ENCODE peak calls at places on chromosomes 3 and 15, in ten cellular contexts. One of them, this sample, is unnamed.

GRCh38 chr3:69085543-69086132 is 901 bp downstream of the ARL6IP5 start:
- DNase-seq in kidney epithelial cell: no peak
- DNase-seq in T-helper 9 cell: no peak
- DNase-seq in activated T-cell treated with anti-CD3 and anti-CD28 coated beads for 1 hour: peak; percentile 11
- DNase-seq in A172: no peak
- DNase-seq in transverse colon: peak; percentile 30
- DNase-seq in iris pigment epithelial cell: peak; percentile 23
- DNase-seq in fibroblast of the aortic adventitia: peak; percentile 39
- DNase-seq in NAMALWA: no peak
- DNase-seq in iPS DF 6.9: no peak
- DNase-seq in this sample: peak; percentile 59

GRCh38 chr3:193040836-193041672 is 123.4 kb upstream of the MB21D2 start:
- DNase-seq in kidney epithelial cell: peak; percentile 5
- DNase-seq in T-helper 9 cell: no peak
- DNase-seq in activated T-cell treated with anti-CD3 and anti-CD28 coated beads for 1 hour: no peak
- DNase-seq in A172: peak; percentile 72
- DNase-seq in transverse colon: no peak
- DNase-seq in iris pigment epithelial cell: peak; percentile 55
- DNase-seq in fibroblast of the aortic adventitia: peak; percentile 71
- DNase-seq in NAMALWA: peak; percentile 47
- DNase-seq in iPS DF 6.9: no peak
- DNase-seq in this sample: no peak

GRCh38 chr3:132253262-132253878 is 63.8 kb upstream of the ACP3 start:
- DNase-seq in kidney epithelial cell: no peak
- DNase-seq in T-helper 9 cell: no peak
- DNase-seq in activated T-cell treated with anti-CD3 and anti-CD28 coated beads for 1 hour: no peak
- DNase-seq in A172: peak; percentile 54
- DNase-seq in transverse colon: peak; percentile 16
- DNase-seq in iris pigment epithelial cell: peak; percentile 69
- DNase-seq in fibroblast of the aortic adventitia: peak; percentile 86
- DNase-seq in NAMALWA: peak; percentile 79
- DNase-seq in iPS DF 6.9: no peak
- DNase-seq in this sample: peak; percentile 48

GRCh38 chr3:192467230-192468186 is 259.8 kb downstream of the FGF12 start:
- DNase-seq in kidney epithelial cell: peak; percentile 16
- DNase-seq in T-helper 9 cell: peak; percentile 25
- DNase-seq in activated T-cell treated with anti-CD3 and anti-CD28 coated beads for 1 hour: peak; percentile 17
- DNase-seq in A172: peak; percentile 61
- DNase-seq in transverse colon: peak; percentile 53
- DNase-seq in iris pigment epithelial cell: peak; percentile 47
- DNase-seq in fibroblast of the aortic adventitia: peak; percentile 67
- DNase-seq in NAMALWA: peak; percentile 62
- DNase-seq in iPS DF 6.9: peak; percentile 70
- DNase-seq in this sample: peak; percentile 81

GRCh38 chr3:102529452-102529851 is 94.6 kb downstream of the ZPLD1 start:
- DNase-seq in kidney epithelial cell: no peak
- DNase-seq in T-helper 9 cell: no peak
- DNase-seq in activated T-cell treated with anti-CD3 and anti-CD28 coated beads for 1 hour: no peak
- DNase-seq in A172: peak; percentile 21
- DNase-seq in transverse colon: no peak
- DNase-seq in iris pigment epithelial cell: peak; percentile 19
- DNase-seq in fibroblast of the aortic adventitia: peak; percentile 26
- DNase-seq in NAMALWA: no peak
- DNase-seq in iPS DF 6.9: peak; percentile 22
- DNase-seq in this sample: no peak

GRCh38 chr3:81472600-81473362 is 288.7 kb downstream of the GBE1 start:
- DNase-seq in kidney epithelial cell: no peak
- DNase-seq in T-helper 9 cell: no peak
- DNase-seq in activated T-cell treated with anti-CD3 and anti-CD28 coated beads for 1 hour: no peak
- DNase-seq in A172: no peak
- DNase-seq in transverse colon: no peak
- DNase-seq in iris pigment epithelial cell: peak; percentile 45
- DNase-seq in fibroblast of the aortic adventitia: peak; percentile 75
- DNase-seq in NAMALWA: no peak
- DNase-seq in iPS DF 6.9: no peak
- DNase-seq in this sample: no peak

GRCh38 chr15:31786360-31786759 is 244.0 kb upstream of the CHRNA7 start:
- DNase-seq in kidney epithelial cell: no peak
- DNase-seq in T-helper 9 cell: no peak
- DNase-seq in activated T-cell treated with anti-CD3 and anti-CD28 coated beads for 1 hour: no peak
- DNase-seq in A172: no peak
- DNase-seq in transverse colon: no peak
- DNase-seq in iris pigment epithelial cell: no peak
- DNase-seq in fibroblast of the aortic adventitia: no peak
- DNase-seq in NAMALWA: no peak
- DNase-seq in iPS DF 6.9: no peak
- DNase-seq in this sample: no peak

GRCh38 chr3:38454884-38455638 is 1.4 kb downstream of the ACVR2B start:
- DNase-seq in kidney epithelial cell: no peak
- DNase-seq in T-helper 9 cell: no peak
- DNase-seq in activated T-cell treated with anti-CD3 and anti-CD28 coated beads for 1 hour: peak; percentile 23
- DNase-seq in A172: no peak
- DNase-seq in transverse colon: peak; percentile 88
- DNase-seq in iris pigment epithelial cell: peak; percentile 37
- DNase-seq in fibroblast of the aortic adventitia: no peak
- DNase-seq in NAMALWA: no peak
- DNase-seq in iPS DF 6.9: peak; percentile 73
- DNase-seq in this sample: peak; percentile 60

GRCh38 chr15:62624541-62625399 is 417.8 kb upstream of the TPM1 start:
- DNase-seq in kidney epithelial cell: peak; percentile 60
- DNase-seq in T-helper 9 cell: no peak
- DNase-seq in activated T-cell treated with anti-CD3 and anti-CD28 coated beads for 1 hour: no peak
- DNase-seq in A172: no peak
- DNase-seq in transverse colon: no peak
- DNase-seq in iris pigment epithelial cell: peak; percentile 83
- DNase-seq in fibroblast of the aortic adventitia: peak; percentile 63
- DNase-seq in NAMALWA: peak; percentile 2
- DNase-seq in iPS DF 6.9: no peak
- DNase-seq in this sample: no peak

GRCh38 chr15:39789736-39790135 is 7.1 kb upstream of the FSIP1 start:
- DNase-seq in kidney epithelial cell: no peak
- DNase-seq in T-helper 9 cell: no peak
- DNase-seq in activated T-cell treated with anti-CD3 and anti-CD28 coated beads for 1 hour: no peak
- DNase-seq in A172: no peak
- DNase-seq in transverse colon: no peak
- DNase-seq in iris pigment epithelial cell: no peak
- DNase-seq in fibroblast of the aortic adventitia: no peak
- DNase-seq in NAMALWA: no peak
- DNase-seq in iPS DF 6.9: no peak
- DNase-seq in this sample: no peak

GRCh38 chr15:39918688-39919385 is 1.2 kb downstream of the GPR176 start:
- DNase-seq in kidney epithelial cell: peak; percentile 67
- DNase-seq in T-helper 9 cell: no peak
- DNase-seq in activated T-cell treated with anti-CD3 and anti-CD28 coated beads for 1 hour: no peak
- DNase-seq in A172: peak; percentile 72
- DNase-seq in transverse colon: no peak
- DNase-seq in iris pigment epithelial cell: peak; percentile 88
- DNase-seq in fibroblast of the aortic adventitia: peak; percentile 91
- DNase-seq in NAMALWA: no peak
- DNase-seq in iPS DF 6.9: no peak
- DNase-seq in this sample: no peak

GRCh38 chr15:99613887-99614642 is 48.3 kb downstream of the MEF2A start:
- DNase-seq in kidney epithelial cell: no peak
- DNase-seq in T-helper 9 cell: no peak
- DNase-seq in activated T-cell treated with anti-CD3 and anti-CD28 coated beads for 1 hour: no peak
- DNase-seq in A172: no peak
- DNase-seq in transverse colon: peak; percentile 40
- DNase-seq in iris pigment epithelial cell: peak; percentile 81
- DNase-seq in fibroblast of the aortic adventitia: peak; percentile 71
- DNase-seq in NAMALWA: no peak
- DNase-seq in iPS DF 6.9: no peak
- DNase-seq in this sample: no peak

GRCh38 chr3:54342676-54343075 is 220.3 kb downstream of the CACNA2D3 start:
- DNase-seq in kidney epithelial cell: no peak
- DNase-seq in T-helper 9 cell: no peak
- DNase-seq in activated T-cell treated with anti-CD3 and anti-CD28 coated beads for 1 hour: no peak
- DNase-seq in A172: no peak
- DNase-seq in transverse colon: no peak
- DNase-seq in iris pigment epithelial cell: no peak
- DNase-seq in fibroblast of the aortic adventitia: no peak
- DNase-seq in NAMALWA: peak; percentile 2
- DNase-seq in iPS DF 6.9: no peak
- DNase-seq in this sample: no peak

GRCh38 chr3:172513488-172513887 is 9.7 kb downstream of the TNFSF10 start:
- DNase-seq in kidney epithelial cell: no peak
- DNase-seq in T-helper 9 cell: no peak
- DNase-seq in activated T-cell treated with anti-CD3 and anti-CD28 coated beads for 1 hour: no peak
- DNase-seq in A172: no peak
- DNase-seq in transverse colon: no peak
- DNase-seq in iris pigment epithelial cell: peak; percentile 59
- DNase-seq in fibroblast of the aortic adventitia: peak; percentile 50
- DNase-seq in NAMALWA: no peak
- DNase-seq in iPS DF 6.9: no peak
- DNase-seq in this sample: no peak

GRCh38 chr3:97497138-97497537 is 267.4 kb upstream of the ARL6 start:
- DNase-seq in kidney epithelial cell: no peak
- DNase-seq in T-helper 9 cell: no peak
- DNase-seq in activated T-cell treated with anti-CD3 and anti-CD28 coated beads for 1 hour: no peak
- DNase-seq in A172: no peak
- DNase-seq in transverse colon: no peak
- DNase-seq in iris pigment epithelial cell: no peak
- DNase-seq in fibroblast of the aortic adventitia: no peak
- DNase-seq in NAMALWA: no peak
- DNase-seq in iPS DF 6.9: no peak
- DNase-seq in this sample: no peak

GRCh38 chr3:129657261-129658046 is 51.0 kb upstream of the PLXND1 start:
- DNase-seq in kidney epithelial cell: no peak
- DNase-seq in T-helper 9 cell: no peak
- DNase-seq in activated T-cell treated with anti-CD3 and anti-CD28 coated beads for 1 hour: no peak
- DNase-seq in A172: peak; percentile 40
- DNase-seq in transverse colon: no peak
- DNase-seq in iris pigment epithelial cell: peak; percentile 42
- DNase-seq in fibroblast of the aortic adventitia: peak; percentile 67
- DNase-seq in NAMALWA: no peak
- DNase-seq in iPS DF 6.9: no peak
- DNase-seq in this sample: no peak

GRCh38 chr15:84947947-84948830 is 33.5 kb upstream of the PDE8A start:
- DNase-seq in kidney epithelial cell: no peak
- DNase-seq in T-helper 9 cell: no peak
- DNase-seq in activated T-cell treated with anti-CD3 and anti-CD28 coated beads for 1 hour: no peak
- DNase-seq in A172: peak; percentile 50
- DNase-seq in transverse colon: no peak
- DNase-seq in iris pigment epithelial cell: peak; percentile 86
- DNase-seq in fibroblast of the aortic adventitia: peak; percentile 97
- DNase-seq in NAMALWA: no peak
- DNase-seq in iPS DF 6.9: no peak
- DNase-seq in this sample: no peak

GRCh38 chr15:101694261-101694660 is 30.0 kb downstream of the TARS3 start:
- DNase-seq in kidney epithelial cell: no peak
- DNase-seq in T-helper 9 cell: no peak
- DNase-seq in activated T-cell treated with anti-CD3 and anti-CD28 coated beads for 1 hour: no peak
- DNase-seq in A172: no peak
- DNase-seq in transverse colon: no peak
- DNase-seq in iris pigment epithelial cell: no peak
- DNase-seq in fibroblast of the aortic adventitia: no peak
- DNase-seq in NAMALWA: no peak
- DNase-seq in iPS DF 6.9: no peak
- DNase-seq in this sample: no peak

GRCh38 chr15:70956196-70956595 is 63.6 kb downstream of the LRRC49 start:
- DNase-seq in kidney epithelial cell: no peak
- DNase-seq in T-helper 9 cell: no peak
- DNase-seq in activated T-cell treated with anti-CD3 and anti-CD28 coated beads for 1 hour: no peak
- DNase-seq in A172: no peak
- DNase-seq in transverse colon: no peak
- DNase-seq in iris pigment epithelial cell: peak; percentile 34
- DNase-seq in fibroblast of the aortic adventitia: peak; percentile 54
- DNase-seq in NAMALWA: no peak
- DNase-seq in iPS DF 6.9: no peak
- DNase-seq in this sample: no peak

GRCh38 chr3:18207232-18207631 is 217.9 kb downstream of the SATB1 start:
- DNase-seq in kidney epithelial cell: no peak
- DNase-seq in T-helper 9 cell: no peak
- DNase-seq in activated T-cell treated with anti-CD3 and anti-CD28 coated beads for 1 hour: no peak
- DNase-seq in A172: no peak
- DNase-seq in transverse colon: no peak
- DNase-seq in iris pigment epithelial cell: no peak
- DNase-seq in fibroblast of the aortic adventitia: no peak
- DNase-seq in NAMALWA: no peak
- DNase-seq in iPS DF 6.9: no peak
- DNase-seq in this sample: no peak

GRCh38 chr3:115239717-115240116 is 92.6 kb upstream of the ZBTB20 start:
- DNase-seq in kidney epithelial cell: peak; percentile 93
- DNase-seq in T-helper 9 cell: no peak
- DNase-seq in activated T-cell treated with anti-CD3 and anti-CD28 coated beads for 1 hour: no peak
- DNase-seq in A172: peak; percentile 99
- DNase-seq in transverse colon: no peak
- DNase-seq in iris pigment epithelial cell: peak; percentile 97
- DNase-seq in fibroblast of the aortic adventitia: peak; percentile 99
- DNase-seq in NAMALWA: no peak
- DNase-seq in iPS DF 6.9: no peak
- DNase-seq in this sample: peak; percentile 57

GRCh38 chr15:66269326-66270090 is 16.0 kb upstream of the MEGF11 start:
- DNase-seq in kidney epithelial cell: peak; percentile 71
- DNase-seq in T-helper 9 cell: no peak
- DNase-seq in activated T-cell treated with anti-CD3 and anti-CD28 coated beads for 1 hour: no peak
- DNase-seq in A172: peak; percentile 88
- DNase-seq in transverse colon: peak; percentile 40
- DNase-seq in iris pigment epithelial cell: peak; percentile 38
- DNase-seq in fibroblast of the aortic adventitia: no peak
- DNase-seq in NAMALWA: no peak
- DNase-seq in iPS DF 6.9: no peak
- DNase-seq in this sample: peak; percentile 61

GRCh38 chr3:31041161-31041978 is 146.9 kb upstream of the GADL1 start:
- DNase-seq in kidney epithelial cell: peak; percentile 98
- DNase-seq in T-helper 9 cell: no peak
- DNase-seq in activated T-cell treated with anti-CD3 and anti-CD28 coated beads for 1 hour: no peak
- DNase-seq in A172: peak; percentile 99
- DNase-seq in transverse colon: no peak
- DNase-seq in iris pigment epithelial cell: peak; percentile 91
- DNase-seq in fibroblast of the aortic adventitia: peak; percentile 77
- DNase-seq in NAMALWA: no peak
- DNase-seq in iPS DF 6.9: peak; percentile 33
- DNase-seq in this sample: no peak

GRCh38 chr3:133444071-133444774 is 44.4 kb downstream of the BFSP2 start:
- DNase-seq in kidney epithelial cell: no peak
- DNase-seq in T-helper 9 cell: no peak
- DNase-seq in activated T-cell treated with anti-CD3 and anti-CD28 coated beads for 1 hour: no peak
- DNase-seq in A172: peak; percentile 38
- DNase-seq in transverse colon: peak; percentile 29
- DNase-seq in iris pigment epithelial cell: peak; percentile 37
- DNase-seq in fibroblast of the aortic adventitia: peak; percentile 51
- DNase-seq in NAMALWA: peak; percentile 57
- DNase-seq in iPS DF 6.9: no peak
- DNase-seq in this sample: no peak